ENCODE peak calls at places on chromosomes 4 and X, in seven cellular contexts. Z is sigmoid colon, O is suprapubic skin, D is mesenchymal stem cell, V is psoas muscle, A is neural progenitor cell, F is mammary epithelial cell. M is an unnamed sample. For H3K4me1, the result is how much of the 10 kb centered on the place peaks cover.

GRCh38 chrX:108437789-108438623 is at the start of gene COL4A6:
- DNase-seq in V (no peak), F (peak), D (peak), O (no peak), Z (no peak), A (peak), M (peak)

GRCh38 chrX:54288277-54288676 is 69.6 kb downstream of the WNK3 start:
- DNase-seq in A (no peak), D (peak), Z (no peak), V (no peak), O (no peak), F (no peak), M (peak)

GRCh38 chr4:140150886-140151699 is 2.9 kb downstream of the MAML3 start:
- DNase-seq in A (peak), V (peak), O (peak), F (peak), D (peak), Z (peak), M (peak)

GRCh38 chr4:71449878-71450277 is 111.1 kb downstream of the SLC4A4 start:
- DNase-seq in F (no peak), O (no peak), Z (no peak), A (no peak), V (no peak), D (no peak), M (no peak)

GRCh38 chrX:41781500-41781899 is 57.5 kb downstream of the GPR82 start:
- DNase-seq in D (peak), Z (no peak), V (no peak), A (peak), F (peak), O (no peak), M (no peak)

GRCh38 chr4:37467223-37467622 is 219.0 kb downstream of the RELL1 start:
- DNase-seq in O (no peak), D (no peak), A (no peak), F (no peak), V (no peak), Z (no peak), M (no peak)

GRCh38 chr4:38715076-38715475 is 51.1 kb downstream of the KLF3 start:
- DNase-seq in Z (no peak), F (peak), O (no peak), D (no peak), V (no peak), A (no peak), M (no peak)

GRCh38 chr4:39526283-39526682 is 956 bp downstream of the UGDH start:
- DNase-seq in Z (no peak), O (no peak), A (peak), F (no peak), V (no peak), D (peak), M (no peak)

DNA sequence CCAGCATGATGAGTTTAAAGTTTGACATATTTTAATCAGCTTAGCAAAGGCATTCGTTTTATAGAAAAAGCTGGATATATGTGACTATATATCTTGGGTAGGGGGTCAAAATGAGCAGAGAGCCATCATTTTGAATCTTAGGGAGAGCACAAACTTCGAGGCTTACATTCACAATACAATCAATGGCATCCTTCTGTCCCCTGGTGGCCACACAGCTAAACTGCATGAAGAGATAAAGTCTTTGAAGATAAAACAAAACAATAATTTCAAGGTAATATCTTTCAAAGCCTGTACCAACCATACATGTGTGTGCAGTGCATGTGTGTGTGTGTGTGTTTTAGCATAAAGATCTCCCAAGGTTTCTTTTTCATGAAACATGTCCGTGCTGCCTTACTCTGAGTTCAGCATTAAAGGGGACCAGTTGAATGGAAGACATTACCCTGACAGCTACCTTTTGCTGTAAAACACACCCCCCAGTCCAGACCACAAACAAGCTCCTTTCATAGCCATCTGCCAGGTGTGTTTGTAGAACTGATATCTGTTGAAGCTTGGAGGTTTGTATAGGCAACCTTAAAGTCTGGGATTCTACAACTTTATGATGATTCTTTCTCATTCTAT is 22.0 kb downstream of the DYNLT3 start:
- DNase-seq in D (peak), O (no peak), V (no peak), A (peak), F (peak), Z (peak), M (no peak)
- H3K4me1 ChIP-seq in D (under half), O (under half), V (under half), A (under half), F (under half), Z (under half), M (under half)

DNA sequence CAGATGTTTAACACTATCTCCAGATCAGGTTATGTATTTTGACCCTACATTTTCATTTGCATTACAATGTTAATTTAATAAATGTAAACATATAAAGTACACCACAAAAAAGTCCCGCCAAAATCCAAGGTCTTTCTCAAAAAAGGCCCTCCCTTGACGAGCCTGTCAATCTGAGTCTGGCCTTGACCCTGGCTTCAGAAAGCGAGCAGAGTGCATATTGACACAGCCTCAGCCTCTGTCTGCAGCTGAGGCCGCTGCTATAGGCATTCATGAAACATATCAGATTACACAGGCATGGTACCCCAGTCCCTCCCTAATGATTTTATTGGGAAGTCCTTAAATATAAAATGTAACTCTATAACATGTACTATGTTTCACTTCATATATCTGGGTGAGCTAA is 6.2 kb downstream of the MBNL3 start:
- DNase-seq in O (no peak), F (no peak), A (no peak), D (no peak), Z (no peak), V (no peak), M (no peak)
- H3K4me1 ChIP-seq in O (under half), F (under half), A (under half), D (under half), Z (under half), V (under half), M (under half)

GRCh38 chrX:96389314-96390048 is 295.2 kb upstream of the DIAPH2 start:
- DNase-seq in F (no peak), A (no peak), V (no peak), Z (no peak), O (no peak), D (no peak), M (peak)

DNA sequence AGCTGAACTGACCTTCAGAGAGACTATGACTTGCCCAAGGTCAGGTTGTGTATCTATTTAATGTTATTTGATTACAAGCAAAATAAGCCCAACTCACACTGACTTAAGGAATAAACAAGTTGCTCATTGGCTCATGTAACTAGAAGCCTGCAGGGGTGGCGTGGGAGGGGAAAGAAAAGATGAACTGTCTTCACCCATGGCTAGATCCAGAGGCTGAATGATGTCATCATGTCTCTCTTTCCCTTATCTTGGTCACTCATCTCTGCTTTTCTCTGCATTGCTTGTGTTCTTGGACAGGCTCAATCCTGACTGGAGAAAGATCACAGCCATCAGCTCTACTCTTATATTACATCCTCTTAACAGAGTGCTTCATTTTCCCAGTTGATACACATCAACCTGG is 290.1 kb upstream of the DIAPH2 start:
- DNase-seq in A (no peak), F (no peak), D (peak), V (no peak), Z (no peak), O (no peak), M (no peak)
- H3K4me1 ChIP-seq in A (under half), F (under half), D (under half), V (under half), Z (under half), O (under half), M (under half)

DNA sequence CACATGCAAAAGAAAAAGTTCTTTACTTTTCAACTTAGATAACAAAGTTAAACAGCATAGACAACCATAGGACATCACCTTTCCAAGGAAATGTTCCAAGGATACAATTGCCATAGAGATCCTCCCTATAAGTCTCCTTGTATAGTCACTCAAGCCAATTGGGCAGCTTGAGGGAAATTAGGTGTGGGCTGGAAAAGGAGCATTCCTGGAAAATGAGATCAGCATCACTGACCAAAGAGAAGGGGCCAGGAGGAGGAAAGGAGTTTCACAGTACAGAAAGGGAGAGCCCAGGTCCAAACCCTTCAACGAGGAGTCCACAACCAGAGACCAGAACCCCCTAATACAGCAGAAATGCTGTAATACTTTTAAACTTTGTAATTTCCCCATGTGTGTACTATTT is 91.5 kb upstream of the PPARGC1A start:
- DNase-seq in O (no peak), Z (no peak), D (no peak), V (no peak), A (no peak), F (no peak), M (no peak)
- H3K4me1 ChIP-seq in O (under half), Z (under half), D (under half), V (under half), A (under half), F (under half), M (under half)

DNA sequence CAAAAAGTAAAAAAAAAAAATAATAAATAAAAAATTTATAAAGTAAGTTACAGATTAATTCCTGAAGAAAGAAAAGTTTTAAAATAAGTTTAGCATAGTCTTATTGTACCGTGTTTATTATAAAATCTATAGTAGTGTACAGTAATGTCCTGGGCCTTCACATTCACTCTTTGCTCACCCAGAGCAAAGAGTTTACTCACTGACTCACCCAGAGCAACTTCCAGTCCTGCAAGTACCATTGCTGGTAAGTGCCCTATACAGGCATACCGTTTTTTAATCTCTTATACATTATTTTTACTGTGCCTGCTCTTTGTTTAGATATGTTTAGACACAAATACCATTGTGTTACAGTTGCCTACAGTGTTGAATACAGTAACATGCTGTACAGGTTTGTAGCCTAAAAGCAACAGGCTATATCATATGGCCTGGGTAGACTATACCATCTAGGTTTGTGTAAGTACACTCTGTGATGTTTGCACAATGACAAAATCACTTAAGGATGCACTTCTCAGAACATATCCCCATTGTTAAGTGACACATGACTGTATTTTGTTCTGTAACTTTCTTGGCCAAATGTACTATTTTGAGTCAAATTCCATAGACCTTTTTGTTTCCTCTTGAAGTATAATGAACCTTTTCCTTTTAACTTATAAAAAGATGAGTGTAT is 199.0 kb upstream of the NUDT6 start:
- DNase-seq in D (peak), A (no peak), F (peak), V (no peak), Z (no peak), O (no peak), M (no peak)
- H3K4me1 ChIP-seq in D (under half), A (under half), F (under half), V (under half), Z (under half), O (under half), M (under half)

GRCh38 chrX:152941328-152942111 is 43.7 kb downstream of the ZNF185 start:
- DNase-seq in F (peak), O (peak), D (peak), Z (peak), V (peak), A (peak), M (peak)
- H3K4me1 ChIP-seq in F (under half), O (under half), D (under half), Z (under half), V (under half), A (under half), M (under half)

DNA sequence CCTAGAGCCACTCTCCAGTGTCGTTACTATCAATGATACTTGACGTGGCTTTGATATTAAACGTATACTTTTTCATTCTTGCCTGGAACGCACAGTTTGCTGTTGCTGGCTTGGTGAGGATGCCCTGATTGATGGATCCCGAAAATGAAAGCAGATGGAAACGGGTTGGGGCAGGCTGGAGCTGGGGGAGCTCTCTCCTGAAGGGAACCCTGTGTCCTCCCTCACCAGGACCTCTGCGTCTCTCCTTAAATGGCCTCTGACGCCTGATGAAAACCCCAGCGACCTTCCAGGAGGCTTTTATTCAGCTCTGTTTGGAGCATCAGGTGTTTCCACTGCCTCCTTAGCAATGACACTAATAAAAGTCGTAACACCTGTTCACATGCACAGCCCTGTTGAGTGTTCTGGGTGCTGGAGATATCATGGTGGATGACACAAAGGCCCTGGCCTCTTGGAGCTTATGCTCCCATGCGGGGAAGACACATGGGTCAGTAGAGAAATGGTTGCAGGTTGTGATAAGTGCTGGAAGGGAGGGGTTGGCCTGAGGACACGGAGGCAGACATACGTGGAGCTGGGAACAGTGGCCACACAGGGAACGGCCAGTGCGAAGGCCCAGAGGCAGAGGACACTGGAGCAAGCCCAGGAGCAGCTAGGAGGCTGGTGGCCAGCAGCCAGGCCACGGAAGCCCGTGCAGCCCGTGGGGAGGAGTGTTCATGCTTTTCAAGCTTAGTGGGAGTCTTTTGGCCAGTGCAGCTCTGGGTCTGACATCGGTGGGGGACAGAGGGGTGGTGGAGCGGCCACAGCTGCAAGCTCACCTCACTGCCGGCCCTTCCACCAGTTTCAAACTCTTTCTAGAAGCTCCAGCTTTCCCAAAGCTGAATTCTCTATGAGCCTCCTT is 7.5 kb downstream of the MSANTD1 start:
- DNase-seq in O (peak), D (no peak), V (no peak), Z (peak), A (no peak), F (no peak), M (no peak)
- H3K4me1 ChIP-seq in O (under half), D (under half), V (under half), Z (under half), A (under half), F (under half), M (under half)